ENCODE peak calls at places on chromosomes 2 and 18, in seven cellular contexts. Z, G, Y, Q, A, H and S are unnamed samples.

GRCh38 chr2:240232264-240232915 is 91.9 kb upstream of the OTOS start:
- DNase-seq in Z (no peak), G (no peak), Y (no peak), Q (no peak), A (no peak), H (no peak), S (no peak)

GRCh38 chr2:138470941-138471340 is 30.6 kb upstream of the SPOPL start:
- DNase-seq in Z (no peak), G (no peak), Y (peak), Q (no peak), A (no peak), H (no peak), S (no peak)

GRCh38 chr18:7298149-7298548 is 67.3 kb downstream of the LRRC30 start:
- DNase-seq in Z (no peak), G (no peak), Y (no peak), Q (no peak), A (no peak), H (no peak), S (no peak)

GRCh38 chr2:73003027-73003426 is 68.5 kb downstream of the SFXN5 start:
- DNase-seq in Z (no peak), G (no peak), Y (no peak), Q (no peak), A (no peak), H (no peak), S (peak)

GRCh38 chr2:66445076-66445724 is 10.3 kb downstream of the MEIS1 start:
- DNase-seq in Z (no peak), G (no peak), Y (no peak), Q (peak), A (no peak), H (no peak), S (no peak)

GRCh38 chr2:1995584-1995983 is 251.3 kb upstream of the PXDN start:
- DNase-seq in Z (no peak), G (no peak), Y (no peak), Q (no peak), A (no peak), H (no peak), S (peak)

GRCh38 chr2:59816075-59816474 is 737.4 kb downstream of the BCL11A start:
- DNase-seq in Z (no peak), G (no peak), Y (no peak), Q (no peak), A (no peak), H (no peak), S (no peak)

GRCh38 chr2:12965540-12966269 is 249.0 kb downstream of the TRIB2 start:
- DNase-seq in Z (no peak), G (no peak), Y (no peak), Q (no peak), A (no peak), H (peak), S (no peak)

GRCh38 chr2:39403311-39403710 is 33.8 kb downstream of the MAP4K3 start:
- DNase-seq in Z (no peak), G (no peak), Y (no peak), Q (no peak), A (no peak), H (no peak), S (no peak)

GRCh38 chr2:108612514-108613183 is 78.4 kb downstream of the LIMS1 start:
- DNase-seq in Z (no peak), G (no peak), Y (no peak), Q (no peak), A (peak), H (no peak), S (no peak)

GRCh38 chr2:72095364-72095763 is 52.3 kb downstream of the CYP26B1 start:
- DNase-seq in Z (peak), G (no peak), Y (no peak), Q (no peak), A (no peak), H (no peak), S (no peak)

GRCh38 chr18:11798271-11798670 is 52.9 kb upstream of the CHMP1B start:
- DNase-seq in Z (no peak), G (no peak), Y (no peak), Q (no peak), A (no peak), H (no peak), S (no peak)

GRCh38 chr2:71070294-71071025 is 2.0 kb downstream of the NAGK start:
- DNase-seq in Z (no peak), G (no peak), Y (no peak), Q (no peak), A (no peak), H (no peak), S (no peak)

GRCh38 chr18:44793186-44793585 is 112.5 kb downstream of the SETBP1 start:
- DNase-seq in Z (no peak), G (no peak), Y (no peak), Q (no peak), A (no peak), H (peak), S (no peak)

GRCh38 chr2:159515482-159515881 is 100.9 kb downstream of the BAZ2B start:
- DNase-seq in Z (no peak), G (no peak), Y (no peak), Q (no peak), A (no peak), H (no peak), S (no peak)

GRCh38 chr2:238493880-238494572 is 67.3 kb downstream of the ASB1 start:
- DNase-seq in Z (no peak), G (no peak), Y (no peak), Q (no peak), A (peak), H (no peak), S (no peak)

GRCh38 chr2:68908392-68908970 is 37.3 kb upstream of the BMP10 start:
- DNase-seq in Z (peak), G (no peak), Y (no peak), Q (peak), A (peak), H (peak), S (no peak)